ENCODE peak calls at places on chromosomes 12 and 14, in four cellular contexts. One of them, this sample, is unnamed.

GRCh38 chr14:76293923-76294322 is 82.0 kb upstream of the ESRRB start:
- DNase-seq in fibroblast of the conjunctiva: no peak
- DNase-seq in activated naive CD4-positive, alpha-beta T cell: no peak
- DNase-seq in NCI-H524: no peak
- DNase-seq in this sample: no peak

GRCh38 chr14:94773682-94774211 is 3.8 kb upstream of the GSC start:
- DNase-seq in fibroblast of the conjunctiva: no peak
- DNase-seq in activated naive CD4-positive, alpha-beta T cell: no peak
- DNase-seq in NCI-H524: peak; percentile 47
- DNase-seq in this sample: no peak

GRCh38 chr14:39034481-39035296 is 68.3 kb downstream of the SEC23A start:
- DNase-seq in fibroblast of the conjunctiva: no peak
- DNase-seq in activated naive CD4-positive, alpha-beta T cell: no peak
- DNase-seq in NCI-H524: peak; percentile 79
- DNase-seq in this sample: no peak

GRCh38 chr12:14418526-14418925 is 53.0 kb downstream of the ATF7IP start:
- DNase-seq in fibroblast of the conjunctiva: no peak
- DNase-seq in activated naive CD4-positive, alpha-beta T cell: no peak
- DNase-seq in NCI-H524: peak; percentile 22
- DNase-seq in this sample: no peak

GRCh38 chr14:49933128-49933527 is 40.2 kb downstream of the ARF6 start:
- DNase-seq in fibroblast of the conjunctiva: no peak
- DNase-seq in activated naive CD4-positive, alpha-beta T cell: no peak
- DNase-seq in NCI-H524: no peak
- DNase-seq in this sample: no peak

GRCh38 chr14:55556929-55557623 is 22.9 kb upstream of the KTN1 start:
- DNase-seq in fibroblast of the conjunctiva: peak; percentile 81
- DNase-seq in activated naive CD4-positive, alpha-beta T cell: no peak
- DNase-seq in NCI-H524: peak; percentile 39
- DNase-seq in this sample: no peak

GRCh38 chr14:67529947-67530935 is 2.8 kb upstream of the PLEKHH1 start:
- DNase-seq in fibroblast of the conjunctiva: no peak
- DNase-seq in activated naive CD4-positive, alpha-beta T cell: no peak
- DNase-seq in NCI-H524: no peak
- DNase-seq in this sample: no peak

GRCh38 chr12:1918081-1918874 is at the start of gene CACNA2D4:
- DNase-seq in fibroblast of the conjunctiva: no peak
- DNase-seq in activated naive CD4-positive, alpha-beta T cell: no peak
- DNase-seq in NCI-H524: peak; percentile 94
- DNase-seq in this sample: no peak

GRCh38 chr14:68466491-68466977 is 326.3 kb downstream of the ZFP36L1 start:
- DNase-seq in fibroblast of the conjunctiva: peak; percentile 75
- DNase-seq in activated naive CD4-positive, alpha-beta T cell: no peak
- DNase-seq in NCI-H524: no peak
- DNase-seq in this sample: no peak

GRCh38 chr12:3295648-3296408 is 195.2 kb upstream of the PRMT8 start:
- DNase-seq in fibroblast of the conjunctiva: no peak
- DNase-seq in activated naive CD4-positive, alpha-beta T cell: no peak
- DNase-seq in NCI-H524: no peak
- DNase-seq in this sample: no peak

GRCh38 chr14:28704153-28704552 is 62.4 kb upstream of the FOXG1 start:
- DNase-seq in fibroblast of the conjunctiva: no peak
- DNase-seq in activated naive CD4-positive, alpha-beta T cell: no peak
- DNase-seq in NCI-H524: no peak
- DNase-seq in this sample: no peak

GRCh38 chr12:124861492-124861891 is 2.2 kb downstream of the SCARB1 start:
- DNase-seq in fibroblast of the conjunctiva: peak; percentile 57
- DNase-seq in activated naive CD4-positive, alpha-beta T cell: no peak
- DNase-seq in NCI-H524: peak; percentile 30
- DNase-seq in this sample: no peak